ENCODE peak calls at places on chromosomes 4 and X, in ten cellular contexts. Q, Z, J, W, N, L, V, H, X and Y are unnamed samples.
A peak's percentile ranks its signal among the peaks of the same experiment; 100 is the strongest.

GRCh38 chrX:118595501-118596042 is 100.0 kb downstream of the DOCK11 start:
- DNase-seq in Q (no peak), Z (no peak), J (no peak), W (no peak), N (no peak), L (no peak), V (no peak), H (no peak), X (no peak), Y (no peak)

GRCh38 chr4:149465941-149466340 is 349.7 kb downstream of the IQCM start:
- DNase-seq in Q (no peak), Z (no peak), J (no peak), W (no peak), N (no peak), L (no peak), V (no peak), H (no peak), X (no peak), Y (no peak)

GRCh38 chrX:132071260-132071659 is 48.2 kb downstream of the STK26 start:
- DNase-seq in Q (no peak), Z (no peak), J (peak; percentile 10), W (peak; percentile 10), N (peak; percentile 31), L (no peak), V (no peak), H (no peak), X (no peak), Y (no peak)

GRCh38 chr4:88335092-88335665 is 43.5 kb upstream of the HERC6 start:
- DNase-seq in Q (no peak), Z (no peak), J (no peak), W (no peak), N (no peak), L (no peak), V (no peak), H (no peak), X (no peak), Y (peak; percentile 63)

GRCh38 chr4:180827610-180828009 is 1415.6 kb upstream of the TENM3 start:
- DNase-seq in Q (no peak), Z (no peak), J (no peak), W (no peak), N (no peak), L (no peak), V (no peak), H (no peak), X (no peak), Y (no peak)

GRCh38 chrX:136162827-136163427 is 15.6 kb downstream of the FHL1 start:
- DNase-seq in Q (peak; percentile 83), Z (peak; percentile 23), J (peak; percentile 43), W (peak; percentile 49), N (peak; percentile 59), L (no peak), V (no peak), H (peak; percentile 66), X (peak; percentile 20), Y (no peak)

GRCh38 chr4:125432078-125432477 is 117.3 kb downstream of the FAT4 start:
- DNase-seq in Q (no peak), Z (peak; percentile 1), J (no peak), W (no peak), N (no peak), L (no peak), V (no peak), H (no peak), X (no peak), Y (no peak)

GRCh38 chrX:22389544-22390243 is 117.0 kb downstream of the CBLL2 start:
- DNase-seq in Q (no peak), Z (no peak), J (no peak), W (no peak), N (peak; percentile 88), L (no peak), V (no peak), H (no peak), X (no peak), Y (no peak)

DNA sequence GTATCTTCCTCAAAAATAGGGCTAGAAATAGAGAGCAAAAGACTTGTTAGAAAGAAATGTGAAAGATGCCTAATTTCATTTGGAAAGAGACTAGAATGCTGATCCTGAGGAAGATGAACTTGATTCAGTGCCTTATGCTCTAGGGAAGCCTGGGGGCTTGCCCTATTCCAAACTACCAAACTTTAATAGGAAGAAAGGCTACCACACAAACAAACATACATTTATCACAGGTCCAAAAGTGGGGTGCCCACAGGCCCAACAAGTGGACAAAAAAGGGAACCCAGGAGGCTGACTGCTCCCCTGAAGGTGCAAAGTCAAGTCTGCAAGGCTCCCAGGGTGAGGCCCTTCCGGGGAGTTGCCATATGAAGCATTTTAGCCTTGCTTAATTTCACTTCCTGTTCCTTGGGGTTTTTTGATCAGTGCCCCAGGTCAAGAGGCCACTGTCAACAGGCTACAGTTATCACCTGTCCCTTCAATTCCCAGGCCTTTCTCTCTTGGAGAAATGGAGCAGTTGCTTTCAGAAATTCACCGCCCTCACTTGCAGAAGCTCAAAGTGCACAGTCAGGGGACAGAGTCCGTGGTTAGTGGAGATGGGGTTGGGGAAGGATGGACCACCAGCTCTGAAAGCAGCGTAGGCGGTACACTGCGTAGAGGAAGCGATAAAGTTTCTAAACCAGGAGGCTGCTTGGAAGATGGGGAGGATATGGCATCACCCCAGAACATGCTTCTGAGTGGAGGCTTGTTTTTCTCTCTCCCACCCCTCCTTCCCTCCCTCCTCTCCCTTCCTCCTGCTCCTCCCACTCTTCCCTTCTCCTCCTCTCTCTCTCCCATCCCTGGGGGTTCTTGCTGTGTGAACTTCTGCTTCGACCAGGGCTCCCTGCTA is 36.4 kb downstream of the TMEM154 start:
- DNase-seq in Q (no peak), Z (no peak), J (no peak), W (no peak), N (no peak), L (no peak), V (peak; percentile 26), H (peak; percentile 51), X (no peak), Y (no peak)
- TF ChIP-seq POLR2AphosphoS5 in Q (no peak), Z (no peak), J (no peak), W (no peak), N (no peak), L (no peak), V (no peak), H (no peak), X (no peak), Y (no peak)

GRCh38 chr4:185396724-185397402 is at the start of gene ANKRD37:
- DNase-seq in Q (no peak), Z (no peak), J (peak; percentile 43), W (peak; percentile 43), N (peak; percentile 69), L (peak; percentile 63), V (no peak), H (peak; percentile 62), X (no peak), Y (peak; percentile 59)

GRCh38 chr4:185398618-185399017 is 2.0 kb downstream of the ANKRD37 start:
- DNase-seq in Q (no peak), Z (no peak), J (no peak), W (no peak), N (peak; percentile 56), L (no peak), V (no peak), H (no peak), X (no peak), Y (no peak)

GRCh38 chr4:185395255-185395955 is at the start of gene LRP2BP:
- DNase-seq in Q (no peak), Z (no peak), J (no peak), W (no peak), N (peak; percentile 46), L (no peak), V (no peak), H (no peak), X (no peak), Y (no peak)

GRCh38 chr4:185394568-185395254 is 1.0 kb downstream of the LRP2BP start:
- DNase-seq in Q (no peak), Z (no peak), J (no peak), W (no peak), N (peak; percentile 28), L (no peak), V (no peak), H (no peak), X (no peak), Y (no peak)

GRCh38 chr4:185395956-185396723 is 416 bp upstream of the LRP2BP start:
- DNase-seq in Q (peak; percentile 99), Z (peak; percentile 92), J (peak; percentile 99), W (peak; percentile 99), N (peak; percentile 99), L (peak; percentile 98), V (peak; percentile 91), H (peak; percentile 98), X (peak; percentile 60), Y (peak; percentile 98)
- TF ChIP-seq POLR2AphosphoS5 in Q (peak; percentile 94), Z (no peak), J (peak; percentile 24), W (peak; percentile 67), N (peak; percentile 71), L (peak; percentile 87), V (peak; percentile 81), H (peak; percentile 86), X (peak; percentile 61), Y (peak; percentile 85)

DNA sequence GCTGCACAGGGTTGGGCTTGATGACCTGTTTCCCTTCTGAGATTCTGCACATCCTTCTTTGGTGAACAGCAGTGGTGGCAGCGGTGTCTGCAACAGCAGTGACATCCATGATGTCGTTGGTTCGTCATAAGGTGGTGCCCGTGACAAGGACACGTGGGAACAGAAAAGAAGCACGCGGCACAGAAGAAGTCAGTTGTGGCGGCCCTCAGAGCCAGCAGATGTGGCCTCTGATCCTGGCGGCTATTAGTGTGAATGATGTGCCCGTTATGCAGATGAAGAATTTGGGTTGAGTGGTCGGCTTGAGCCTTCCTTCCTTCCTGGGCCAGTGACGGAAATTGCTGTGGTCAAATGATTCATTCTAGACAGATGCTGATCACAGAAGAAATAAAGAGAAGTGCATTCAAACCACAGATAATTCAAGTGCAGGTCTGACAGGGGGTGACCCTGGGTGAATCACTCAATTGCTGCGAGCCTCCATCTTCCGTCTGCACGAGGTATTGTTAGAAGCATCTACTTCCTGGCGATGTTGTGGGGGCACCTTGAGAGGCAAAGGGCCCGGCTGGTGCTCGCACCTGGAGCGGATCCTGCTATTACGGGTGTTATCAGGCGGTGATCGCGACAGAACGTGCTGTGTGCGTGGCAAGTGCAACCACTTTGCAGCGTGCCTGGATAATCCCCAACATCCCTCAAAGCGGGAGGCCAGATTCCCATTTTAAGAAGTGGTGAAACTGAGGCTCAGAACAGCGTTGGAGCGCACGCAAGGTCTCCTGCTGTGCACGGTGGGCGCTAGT is 215.2 kb upstream of the PSAPL1 start:
- DNase-seq in Q (peak; percentile 62), Z (peak; percentile 7), J (no peak), W (no peak), N (peak; percentile 21), L (no peak), V (peak; percentile 48), H (peak; percentile 24), X (no peak), Y (no peak)
- TF ChIP-seq POLR2AphosphoS5 in Q (no peak), Z (no peak), J (peak; percentile 87), W (no peak), N (peak; percentile 79), L (no peak), V (no peak), H (no peak), X (no peak), Y (no peak)

GRCh38 chr4:186553717-186554116 is 1.6 kb downstream of the MTNR1A start:
- DNase-seq in Q (no peak), Z (no peak), J (no peak), W (no peak), N (no peak), L (no peak), V (no peak), H (peak; percentile 57), X (no peak), Y (no peak)

GRCh38 chr4:186554485-186554884 is 882 bp downstream of the MTNR1A start:
- DNase-seq in Q (no peak), Z (peak; percentile 37), J (no peak), W (no peak), N (no peak), L (no peak), V (no peak), H (peak; percentile 82), X (no peak), Y (peak; percentile 22)

GRCh38 chr4:186557061-186557460 is 1.7 kb upstream of the MTNR1A start:
- DNase-seq in Q (no peak), Z (no peak), J (no peak), W (no peak), N (no peak), L (no peak), V (no peak), H (no peak), X (no peak), Y (no peak)

GRCh38 chr4:186554890-186555827 is at the start of gene MTNR1A:
- DNase-seq in Q (no peak), Z (no peak), J (peak; percentile 48), W (no peak), N (no peak), L (no peak), V (no peak), H (peak; percentile 63), X (no peak), Y (no peak)

GRCh38 chr4:186551849-186552248 is 3.5 kb downstream of the MTNR1A start:
- DNase-seq in Q (no peak), Z (no peak), J (no peak), W (no peak), N (no peak), L (no peak), V (no peak), H (no peak), X (no peak), Y (no peak)
- TF ChIP-seq POLR2AphosphoS5 in Q (no peak), Z (no peak), J (no peak), W (no peak), N (no peak), L (no peak), V (no peak), H (no peak), X (no peak), Y (no peak)